ENCODE peak calls at places on chromosome 5, in nine cellular contexts. One of them, this sample, is unnamed.

GRCh38 chr5:10457682-10458574 is 16.2 kb downstream of the ROPN1L start:
- DNase-seq in substantia nigra: no peak
- DNase-seq in hippocampal formation: no peak
- DNase-seq in HT1080: no peak
- DNase-seq in adrenal gland: peak
- DNase-seq in mesothelial cell of epicardium: no peak
- DNase-seq in fibroblast of mammary gland: peak
- DNase-seq in nephron progenitor cell: peak
- DNase-seq in fibroblast of pulmonary artery: peak
- DNase-seq in this sample: peak

GRCh38 chr5:179304466-179304865 is 40.8 kb downstream of the ADAMTS2 start:
- DNase-seq in substantia nigra: no peak
- DNase-seq in hippocampal formation: no peak
- DNase-seq in HT1080: peak
- DNase-seq in adrenal gland: no peak
- DNase-seq in mesothelial cell of epicardium: no peak
- DNase-seq in fibroblast of mammary gland: peak
- DNase-seq in nephron progenitor cell: no peak
- DNase-seq in fibroblast of pulmonary artery: peak
- DNase-seq in this sample: no peak

GRCh38 chr5:751496-751895 is 33.0 kb downstream of the ZDHHC11B start:
- DNase-seq in substantia nigra: no peak
- DNase-seq in hippocampal formation: no peak
- DNase-seq in HT1080: no peak
- DNase-seq in adrenal gland: no peak
- DNase-seq in mesothelial cell of epicardium: no peak
- DNase-seq in fibroblast of mammary gland: no peak
- DNase-seq in nephron progenitor cell: no peak
- DNase-seq in fibroblast of pulmonary artery: no peak
- DNase-seq in this sample: no peak

GRCh38 chr5:149486726-149487635 is 64.3 kb downstream of the CSNK1A1 start:
- DNase-seq in substantia nigra: no peak
- DNase-seq in hippocampal formation: no peak
- DNase-seq in HT1080: peak
- DNase-seq in adrenal gland: peak
- DNase-seq in mesothelial cell of epicardium: no peak
- DNase-seq in fibroblast of mammary gland: peak
- DNase-seq in nephron progenitor cell: no peak
- DNase-seq in fibroblast of pulmonary artery: peak
- DNase-seq in this sample: peak

GRCh38 chr5:73170522-73170921 is 2.5 kb upstream of the TMEM174 start:
- DNase-seq in substantia nigra: no peak
- DNase-seq in hippocampal formation: no peak
- DNase-seq in HT1080: peak
- DNase-seq in adrenal gland: no peak
- DNase-seq in mesothelial cell of epicardium: no peak
- DNase-seq in fibroblast of mammary gland: peak
- DNase-seq in nephron progenitor cell: no peak
- DNase-seq in fibroblast of pulmonary artery: peak
- DNase-seq in this sample: peak

GRCh38 chr5:168699002-168699401 is 119.8 kb upstream of the PANK3 start:
- DNase-seq in substantia nigra: no peak
- DNase-seq in hippocampal formation: no peak
- DNase-seq in HT1080: no peak
- DNase-seq in adrenal gland: no peak
- DNase-seq in mesothelial cell of epicardium: no peak
- DNase-seq in fibroblast of mammary gland: peak
- DNase-seq in nephron progenitor cell: no peak
- DNase-seq in fibroblast of pulmonary artery: no peak
- DNase-seq in this sample: no peak

GRCh38 chr5:81397169-81397568 is 3.2 kb upstream of the ACOT12 start:
- DNase-seq in substantia nigra: no peak
- DNase-seq in hippocampal formation: no peak
- DNase-seq in HT1080: peak
- DNase-seq in adrenal gland: peak
- DNase-seq in mesothelial cell of epicardium: no peak
- DNase-seq in fibroblast of mammary gland: peak
- DNase-seq in nephron progenitor cell: no peak
- DNase-seq in fibroblast of pulmonary artery: peak
- DNase-seq in this sample: no peak

GRCh38 chr5:160333726-160334125 is 21.4 kb upstream of the CCNJL start:
- DNase-seq in substantia nigra: no peak
- DNase-seq in hippocampal formation: no peak
- DNase-seq in HT1080: no peak
- DNase-seq in adrenal gland: no peak
- DNase-seq in mesothelial cell of epicardium: no peak
- DNase-seq in fibroblast of mammary gland: peak
- DNase-seq in nephron progenitor cell: no peak
- DNase-seq in fibroblast of pulmonary artery: peak
- DNase-seq in this sample: no peak

GRCh38 chr5:111834926-111835599 is 78.1 kb upstream of the NREP start:
- DNase-seq in substantia nigra: no peak
- DNase-seq in hippocampal formation: no peak
- DNase-seq in HT1080: peak
- DNase-seq in adrenal gland: no peak
- DNase-seq in mesothelial cell of epicardium: no peak
- DNase-seq in fibroblast of mammary gland: peak
- DNase-seq in nephron progenitor cell: no peak
- DNase-seq in fibroblast of pulmonary artery: peak
- DNase-seq in this sample: peak

GRCh38 chr5:133994990-133995333 is 9.8 kb downstream of the VDAC1 start:
- DNase-seq in substantia nigra: no peak
- DNase-seq in hippocampal formation: no peak
- DNase-seq in HT1080: no peak
- DNase-seq in adrenal gland: no peak
- DNase-seq in mesothelial cell of epicardium: no peak
- DNase-seq in fibroblast of mammary gland: no peak
- DNase-seq in nephron progenitor cell: no peak
- DNase-seq in fibroblast of pulmonary artery: no peak
- DNase-seq in this sample: no peak

GRCh38 chr5:55205001-55205400 is 22.1 kb downstream of the MCIDAS start:
- DNase-seq in substantia nigra: no peak
- DNase-seq in hippocampal formation: no peak
- DNase-seq in HT1080: no peak
- DNase-seq in adrenal gland: no peak
- DNase-seq in mesothelial cell of epicardium: no peak
- DNase-seq in fibroblast of mammary gland: no peak
- DNase-seq in nephron progenitor cell: no peak
- DNase-seq in fibroblast of pulmonary artery: no peak
- DNase-seq in this sample: peak

GRCh38 chr5:126594676-126595485 is at the start of gene ALDH7A1:
- DNase-seq in substantia nigra: peak
- DNase-seq in hippocampal formation: peak
- DNase-seq in HT1080: peak
- DNase-seq in adrenal gland: peak
- DNase-seq in mesothelial cell of epicardium: peak
- DNase-seq in fibroblast of mammary gland: peak
- DNase-seq in nephron progenitor cell: peak
- DNase-seq in fibroblast of pulmonary artery: peak
- DNase-seq in this sample: peak

GRCh38 chr5:127072861-127073846 is at the start of gene C5orf63:
- DNase-seq in substantia nigra: no peak
- DNase-seq in hippocampal formation: peak
- DNase-seq in HT1080: no peak
- DNase-seq in adrenal gland: peak
- DNase-seq in mesothelial cell of epicardium: no peak
- DNase-seq in fibroblast of mammary gland: peak
- DNase-seq in nephron progenitor cell: no peak
- DNase-seq in fibroblast of pulmonary artery: peak
- DNase-seq in this sample: peak

GRCh38 chr5:73160239-73160671 is 12.7 kb upstream of the TMEM174 start:
- DNase-seq in substantia nigra: no peak
- DNase-seq in hippocampal formation: no peak
- DNase-seq in HT1080: peak
- DNase-seq in adrenal gland: no peak
- DNase-seq in mesothelial cell of epicardium: no peak
- DNase-seq in fibroblast of mammary gland: no peak
- DNase-seq in nephron progenitor cell: no peak
- DNase-seq in fibroblast of pulmonary artery: no peak
- DNase-seq in this sample: peak

GRCh38 chr5:14663734-14664269 is 716 bp upstream of the OTULIN start:
- DNase-seq in substantia nigra: no peak
- DNase-seq in hippocampal formation: no peak
- DNase-seq in HT1080: peak
- DNase-seq in adrenal gland: peak
- DNase-seq in mesothelial cell of epicardium: no peak
- DNase-seq in fibroblast of mammary gland: no peak
- DNase-seq in nephron progenitor cell: peak
- DNase-seq in fibroblast of pulmonary artery: peak
- DNase-seq in this sample: no peak

GRCh38 chr5:176608937-176609723 is 826 bp downstream of the GPRIN1 start:
- DNase-seq in substantia nigra: no peak
- DNase-seq in hippocampal formation: no peak
- DNase-seq in HT1080: no peak
- DNase-seq in adrenal gland: no peak
- DNase-seq in mesothelial cell of epicardium: no peak
- DNase-seq in fibroblast of mammary gland: no peak
- DNase-seq in nephron progenitor cell: no peak
- DNase-seq in fibroblast of pulmonary artery: no peak
- DNase-seq in this sample: no peak

GRCh38 chr5:139985733-139986132 is 57.4 kb downstream of the NRG2 start:
- DNase-seq in substantia nigra: no peak
- DNase-seq in hippocampal formation: no peak
- DNase-seq in HT1080: peak
- DNase-seq in adrenal gland: no peak
- DNase-seq in mesothelial cell of epicardium: no peak
- DNase-seq in fibroblast of mammary gland: peak
- DNase-seq in nephron progenitor cell: no peak
- DNase-seq in fibroblast of pulmonary artery: peak
- DNase-seq in this sample: peak

GRCh38 chr5:67493676-67494075 is 297.1 kb upstream of the CD180 start:
- DNase-seq in substantia nigra: peak
- DNase-seq in hippocampal formation: peak
- DNase-seq in HT1080: peak
- DNase-seq in adrenal gland: peak
- DNase-seq in mesothelial cell of epicardium: no peak
- DNase-seq in fibroblast of mammary gland: peak
- DNase-seq in nephron progenitor cell: no peak
- DNase-seq in fibroblast of pulmonary artery: peak
- DNase-seq in this sample: peak

GRCh38 chr5:74766348-74766886 is 500 bp downstream of the GFM2 start:
- DNase-seq in substantia nigra: no peak
- DNase-seq in hippocampal formation: no peak
- DNase-seq in HT1080: peak
- DNase-seq in adrenal gland: no peak
- DNase-seq in mesothelial cell of epicardium: no peak
- DNase-seq in fibroblast of mammary gland: peak
- DNase-seq in nephron progenitor cell: no peak
- DNase-seq in fibroblast of pulmonary artery: peak
- DNase-seq in this sample: peak

GRCh38 chr5:60687927-60688720 is 11.8 kb downstream of the DEPDC1B start:
- DNase-seq in substantia nigra: no peak
- DNase-seq in hippocampal formation: no peak
- DNase-seq in HT1080: peak
- DNase-seq in adrenal gland: no peak
- DNase-seq in mesothelial cell of epicardium: no peak
- DNase-seq in fibroblast of mammary gland: peak
- DNase-seq in nephron progenitor cell: no peak
- DNase-seq in fibroblast of pulmonary artery: peak
- DNase-seq in this sample: peak

GRCh38 chr5:168477060-168477459 is 9.2 kb upstream of the RARS1 start:
- DNase-seq in substantia nigra: no peak
- DNase-seq in hippocampal formation: no peak
- DNase-seq in HT1080: peak
- DNase-seq in adrenal gland: no peak
- DNase-seq in mesothelial cell of epicardium: no peak
- DNase-seq in fibroblast of mammary gland: peak
- DNase-seq in nephron progenitor cell: no peak
- DNase-seq in fibroblast of pulmonary artery: peak
- DNase-seq in this sample: no peak

GRCh38 chr5:149227168-149227826 is 44.4 kb upstream of the AFAP1L1 start:
- DNase-seq in substantia nigra: no peak
- DNase-seq in hippocampal formation: no peak
- DNase-seq in HT1080: peak
- DNase-seq in adrenal gland: no peak
- DNase-seq in mesothelial cell of epicardium: no peak
- DNase-seq in fibroblast of mammary gland: peak
- DNase-seq in nephron progenitor cell: no peak
- DNase-seq in fibroblast of pulmonary artery: peak
- DNase-seq in this sample: peak

GRCh38 chr5:106601605-106602004 is 1069.1 kb downstream of the EFNA5 start:
- DNase-seq in substantia nigra: no peak
- DNase-seq in hippocampal formation: no peak
- DNase-seq in HT1080: no peak
- DNase-seq in adrenal gland: no peak
- DNase-seq in mesothelial cell of epicardium: no peak
- DNase-seq in fibroblast of mammary gland: no peak
- DNase-seq in nephron progenitor cell: no peak
- DNase-seq in fibroblast of pulmonary artery: peak
- DNase-seq in this sample: peak

GRCh38 chr5:14054965-14055963 is 87.9 kb upstream of the TRIO start:
- DNase-seq in substantia nigra: no peak
- DNase-seq in hippocampal formation: no peak
- DNase-seq in HT1080: no peak
- DNase-seq in adrenal gland: no peak
- DNase-seq in mesothelial cell of epicardium: no peak
- DNase-seq in fibroblast of mammary gland: no peak
- DNase-seq in nephron progenitor cell: no peak
- DNase-seq in fibroblast of pulmonary artery: no peak
- DNase-seq in this sample: peak

GRCh38 chr5:15009420-15009819 is 137.8 kb upstream of the ANKH start:
- DNase-seq in substantia nigra: no peak
- DNase-seq in hippocampal formation: no peak
- DNase-seq in HT1080: peak
- DNase-seq in adrenal gland: no peak
- DNase-seq in mesothelial cell of epicardium: no peak
- DNase-seq in fibroblast of mammary gland: peak
- DNase-seq in nephron progenitor cell: no peak
- DNase-seq in fibroblast of pulmonary artery: peak
- DNase-seq in this sample: peak